ENCODE peak calls at places on chromosomes 2 and 18, in five cellular contexts. W is BJ, D is AG10803, G is endodermal cell, I is fibroblast of lung. F is an unnamed sample.

GRCh38 chr2:238379096-238379810 is 47.5 kb upstream of the ASB1 start:
- DNase-seq in W (no peak), D (peak; percentile 58), G (no peak), I (peak; percentile 28), F (peak; percentile 82)

GRCh38 chr2:190023860-190024259 is 38.7 kb downstream of the MSTN start:
- DNase-seq in W (no peak), D (peak; percentile 33), G (peak; percentile 49), I (peak; percentile 59), F (peak; percentile 62)

GRCh38 chr2:167487728-167488127 is 599.4 kb downstream of the XIRP2 start:
- DNase-seq in W (no peak), D (no peak), G (no peak), I (no peak), F (no peak)

GRCh38 chr2:6846967-6847695 is 18.6 kb downstream of the CMPK2 start:
- DNase-seq in W (no peak), D (no peak), G (no peak), I (no peak), F (no peak)

GRCh38 chr2:216960926-216961325 is 101.1 kb upstream of the TNP1 start:
- DNase-seq in W (no peak), D (no peak), G (no peak), I (no peak), F (no peak)

GRCh38 chr2:5183031-5183430 is 509.2 kb upstream of the SOX11 start:
- DNase-seq in W (no peak), D (no peak), G (peak; percentile 50), I (no peak), F (no peak)

GRCh38 chr2:195711478-195711877 is 54.5 kb downstream of the SLC39A10 start:
- DNase-seq in W (no peak), D (no peak), G (no peak), I (no peak), F (no peak)

GRCh38 chr18:28127763-28128737 is 48.9 kb downstream of the CDH2 start:
- DNase-seq in W (no peak), D (no peak), G (peak; percentile 56), I (no peak), F (no peak)

GRCh38 chr2:12488365-12488972 is 228.3 kb upstream of the TRIB2 start:
- DNase-seq in W (no peak), D (no peak), G (no peak), I (no peak), F (no peak)

GRCh38 chr2:72097276-72097675 is 50.4 kb downstream of the CYP26B1 start:
- DNase-seq in W (no peak), D (no peak), G (peak; percentile 19), I (no peak), F (no peak)

GRCh38 chr2:234950730-234951385 is 959 bp upstream of the SH3BP4 start:
- DNase-seq in W (no peak), D (peak; percentile 75), G (peak; percentile 70), I (peak; percentile 74), F (peak; percentile 50)

GRCh38 chr2:241066893-241067341 is 35.2 kb downstream of the MTERF4 start:
- DNase-seq in W (no peak), D (no peak), G (peak; percentile 91), I (no peak), F (peak; percentile 13)

GRCh38 chr2:218172808-218173207 is 6.0 kb upstream of the CXCR1 start:
- DNase-seq in W (no peak), D (no peak), G (no peak), I (no peak), F (no peak)

GRCh38 chr18:78144669-78145068 is 834.9 kb upstream of the SALL3 start:
- DNase-seq in W (no peak), D (no peak), G (no peak), I (no peak), F (no peak)

GRCh38 chr2:119520696-119521436 is 3.4 kb downstream of the SCTR start:
- DNase-seq in W (no peak), D (no peak), G (no peak), I (no peak), F (no peak)

GRCh38 chr2:10030311-10030736 is 13.0 kb upstream of the KLF11 start:
- DNase-seq in W (no peak), D (no peak), G (peak; percentile 66), I (no peak), F (no peak)

GRCh38 chr18:34222025-34222395 is 2.7 kb downstream of the NOL4 start:
- DNase-seq in W (no peak), D (no peak), G (peak; percentile 78), I (no peak), F (no peak)

GRCh38 chr18:63532471-63532870 is 9.7 kb upstream of the SERPINB12 start:
- DNase-seq in W (no peak), D (no peak), G (no peak), I (no peak), F (no peak)

GRCh38 chr18:63528863-63529492 is 13.2 kb upstream of the SERPINB12 start:
- DNase-seq in W (no peak), D (no peak), G (no peak), I (no peak), F (no peak)

GRCh38 chr18:63540131-63540530 is 2.0 kb upstream of the SERPINB12 start:
- DNase-seq in W (peak; percentile 26), D (peak; percentile 84), G (no peak), I (no peak), F (peak; percentile 39)

GRCh38 chr18:63534615-63535014 is 7.6 kb upstream of the SERPINB12 start:
- DNase-seq in W (no peak), D (no peak), G (no peak), I (no peak), F (no peak)
- H3K4me3 ChIP-seq in W (no peak overlapping the region), D (no peak overlapping the region), G (no peak overlapping the region), I (no peak overlapping the region), F (no peak overlapping the region)

DNA sequence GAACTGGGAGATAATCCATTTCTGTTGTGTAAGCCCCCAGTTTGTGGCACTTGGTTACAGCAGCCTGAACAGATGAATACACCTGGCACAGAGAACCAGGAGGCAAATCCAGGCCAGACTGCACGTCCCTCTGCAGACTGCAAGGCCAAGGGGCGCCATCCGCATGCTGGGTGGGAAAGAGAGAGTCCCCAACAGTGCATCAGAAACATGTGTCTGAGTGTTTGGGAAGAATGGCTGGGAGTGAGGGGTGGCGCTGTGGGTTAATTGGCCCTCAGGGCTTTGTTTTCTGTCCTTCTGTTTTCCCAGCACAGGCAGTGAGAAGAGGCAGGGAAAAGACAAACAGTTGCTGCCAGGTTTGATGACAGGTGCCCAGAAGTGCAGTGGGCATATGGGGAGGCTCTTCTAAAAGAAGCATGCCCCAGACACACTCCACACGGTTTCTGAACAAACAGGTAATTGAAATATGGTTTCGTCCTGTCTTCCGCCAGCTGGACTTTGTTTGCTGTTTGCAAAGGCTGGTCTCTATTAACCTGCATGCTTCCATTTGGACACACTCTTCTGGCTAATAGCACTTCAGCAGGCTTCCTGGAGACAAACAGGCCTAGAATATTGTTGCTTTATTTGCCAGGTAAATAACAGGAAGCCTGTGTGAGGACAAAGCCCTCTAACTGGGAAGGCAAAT is 43.4 kb upstream of the SEC11C start:
- DNase-seq in W (no peak), D (no peak), G (peak; percentile 90), I (no peak), F (no peak)
- TF ChIP-seq CTCF in W (no peak), D (no peak), G (peak; percentile 68), I (no peak), F (no peak)

GRCh38 chr18:77071061-77071460 is 61.5 kb downstream of the MBP start:
- DNase-seq in W (no peak), D (no peak), G (no peak), I (no peak), F (no peak)
- H3K4me3 ChIP-seq in W (no peak overlapping the region), D (no peak overlapping the region), G (no peak overlapping the region), I (no peak overlapping the region), F (no peak overlapping the region)

DNA sequence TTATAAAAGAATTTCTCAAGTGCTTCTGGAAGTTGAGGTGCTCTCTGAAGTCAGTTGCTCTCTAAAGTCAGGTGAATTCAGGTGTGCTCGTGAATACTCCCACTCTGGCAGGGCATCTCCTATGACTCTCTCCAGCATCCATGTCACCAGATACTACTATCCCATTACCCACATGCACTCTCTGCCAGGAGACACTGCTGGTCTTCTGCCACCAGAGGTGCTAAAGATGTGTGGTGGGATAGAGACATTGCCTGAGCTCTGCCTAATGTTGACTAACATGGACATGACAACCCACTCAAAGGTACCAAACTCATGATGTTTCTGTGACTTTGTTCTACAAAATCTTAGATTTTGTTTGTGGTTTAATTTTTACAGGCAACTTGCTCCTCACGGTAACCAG is 106.4 kb upstream of the HNRNPA3 start:
- DNase-seq in W (no peak), D (no peak), G (peak; percentile 71), I (no peak), F (no peak)
- TF ChIP-seq CTCF in W (no peak), D (no peak), G (peak; percentile 73), I (no peak), F (peak; percentile 10)

DNA sequence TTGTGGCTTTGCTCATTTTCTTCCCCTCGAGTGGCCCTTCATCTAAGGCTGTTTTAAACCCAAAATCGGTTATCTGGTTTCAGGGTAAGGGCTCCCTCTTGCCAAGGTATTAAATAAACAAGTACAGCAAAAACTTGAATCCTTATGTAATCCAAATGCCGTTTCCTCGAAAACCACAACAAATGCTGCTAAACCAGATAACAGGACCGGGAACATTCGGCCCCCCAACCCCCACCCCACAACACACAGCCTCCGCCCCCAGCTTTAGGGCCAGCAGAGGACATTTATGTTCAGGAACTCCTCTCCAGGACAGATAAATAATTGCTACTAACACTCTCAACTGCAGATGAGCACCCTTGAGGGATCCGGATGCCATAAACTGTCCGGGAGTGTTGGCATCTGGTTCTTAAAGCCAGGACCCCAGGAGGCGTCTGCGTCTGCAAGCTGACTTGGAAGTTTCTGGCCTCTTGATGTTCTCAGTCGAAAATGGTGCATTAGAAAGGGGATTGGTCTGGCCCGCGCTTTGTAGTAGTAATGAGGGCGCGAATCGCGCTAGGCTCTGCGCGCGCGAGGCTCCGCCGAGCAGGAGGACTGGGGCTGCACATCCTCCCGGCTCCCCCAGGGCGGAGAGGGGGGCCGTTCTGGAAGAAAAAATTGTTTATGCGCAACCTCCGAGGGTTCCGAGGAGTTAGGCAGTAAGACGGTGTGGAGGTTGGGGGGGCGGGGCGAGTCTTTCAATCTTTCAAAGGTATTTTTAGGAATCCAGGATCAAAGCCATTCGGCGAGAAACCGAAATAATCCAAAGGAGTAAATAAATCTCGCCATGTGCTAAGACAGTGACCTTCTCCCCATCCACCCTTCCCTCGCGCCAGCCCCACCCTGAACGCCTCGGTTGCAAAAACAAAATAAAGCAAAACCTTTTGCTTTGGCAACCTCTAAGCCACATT is 3.9 kb upstream of the ID2 start:
- DNase-seq in W (no peak), D (peak; percentile 56), G (peak; percentile 89), I (peak; percentile 58), F (peak; percentile 73)
- H3K4me3 ChIP-seq in W (peak overlapping the region; percentile 48), D (peak overlapping the region; percentile 60), G (peak overlapping the region; percentile 78), I (peak overlapping the region; percentile 43), F (peak overlapping the region; percentile 49)

GRCh38 chr2:43692428-43692994 is 16.3 kb upstream of the C1GALT1C1L start:
- DNase-seq in W (no peak), D (no peak), G (no peak), I (no peak), F (no peak)
- TF ChIP-seq CTCF in W (no peak), D (no peak), G (no peak), I (no peak), F (no peak)

DNA sequence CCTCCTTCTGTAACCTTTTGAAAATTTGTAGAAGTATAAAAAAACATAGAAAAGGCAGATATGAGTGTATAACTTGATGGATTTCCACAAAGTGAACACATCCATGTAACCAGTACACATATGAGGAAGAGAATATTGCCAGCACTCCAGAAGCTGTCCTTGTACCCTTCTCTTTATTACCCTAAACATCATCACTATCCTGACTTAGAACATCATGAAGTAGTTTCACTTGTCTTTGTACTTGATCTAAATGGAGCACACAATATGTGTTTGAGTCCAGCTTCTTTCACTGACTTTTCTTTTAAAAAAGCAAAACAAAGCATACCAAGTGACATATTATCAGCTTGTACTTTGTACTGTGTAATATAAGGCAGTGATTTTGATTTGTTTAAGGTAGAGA is 154.0 kb downstream of the PHLPP1 start:
- DNase-seq in W (no peak), D (no peak), G (no peak), I (no peak), F (no peak)
- H3K4me3 ChIP-seq in W (no peak overlapping the region), D (no peak overlapping the region), G (no peak overlapping the region), I (no peak overlapping the region), F (no peak overlapping the region)